ENCODE peak calls at places on chromosomes 6 and 20, in four cellular contexts. Q, H, K and U are unnamed samples.

GRCh38 chr20:48723308-48724264 is 104.2 kb downstream of the PREX1 start:
- ATAC-seq in Q (peak; percentile 57), H (peak; percentile 44), K (peak; percentile 66), U (no peak)

GRCh38 chr20:53405070-53405603 is 188.5 kb downstream of the ZNF217 start:
- ATAC-seq in Q (no peak), H (no peak), K (no peak), U (no peak)

GRCh38 chr6:109406196-109406595 is 23.9 kb upstream of the CD164 start:
- ATAC-seq in Q (no peak), H (no peak), K (peak; percentile 24), U (peak; percentile 31)

GRCh38 chr6:1363298-1363697 is 26.1 kb upstream of the FOXF2 start:
- ATAC-seq in Q (peak; percentile 85), H (no peak), K (peak; percentile 45), U (no peak)

GRCh38 chr6:14638932-14639875 is 521.6 kb downstream of the CD83 start:
- ATAC-seq in Q (peak; percentile 72), H (peak; percentile 75), K (no peak), U (peak; percentile 44)

GRCh38 chr20:32446301-32447100 is 88.4 kb downstream of the ASXL1 start:
- ATAC-seq in Q (no peak), H (no peak), K (no peak), U (no peak)

GRCh38 chr6:125432968-125433367 is 131.2 kb upstream of the HDDC2 start:
- ATAC-seq in Q (no peak), H (no peak), K (no peak), U (no peak)

GRCh38 chr20:53402233-53403005 is 191.2 kb downstream of the ZNF217 start:
- ATAC-seq in Q (no peak), H (no peak), K (no peak), U (no peak)

GRCh38 chr6:3159805-3160781 is 2.7 kb upstream of the TUBB2A start:
- ATAC-seq in Q (no peak), H (peak; percentile 69), K (no peak), U (peak; percentile 77)

GRCh38 chr6:161374971-161375873 is 101.4 kb upstream of the AGPAT4 start:
- ATAC-seq in Q (peak; percentile 67), H (peak; percentile 94), K (peak; percentile 86), U (peak; percentile 64)

GRCh38 chr6:35484921-35485392 is 11.9 kb downstream of the TEAD3 start:
- ATAC-seq in Q (peak; percentile 6), H (no peak), K (peak; percentile 0), U (peak; percentile 15)